ENCODE peak calls at places on chromosome 16, in seven cellular contexts. One of them, this sample, is unnamed. For H3K36me3 and H3K4me1, the result is how much of the 10 kb centered on the place peaks cover.

GRCh38 chr16:66266436-66267286 is 99.8 kb upstream of the CDH5 start:
- DNase-seq in tibial artery: peak
- DNase-seq in vagina: peak
- DNase-seq in CD4-positive, CD25-positive, alpha-beta regulatory T cell: no peak
- DNase-seq in GM23338: peak
- DNase-seq in neuronal stem cell: no peak
- DNase-seq in right lobe of liver: no peak
- DNase-seq in this sample: peak

GRCh38 chr16:87309912-87310485 is 7.2 kb downstream of the C16orf95 start:
- DNase-seq in vagina: no peak
- DNase-seq in CD4-positive, CD25-positive, alpha-beta regulatory T cell: no peak
- DNase-seq in neuronal stem cell: no peak
- DNase-seq in GM23338: no peak
- DNase-seq in right lobe of liver: no peak
- DNase-seq in tibial artery: no peak
- DNase-seq in this sample: no peak

GRCh38 chr16:79265701-79266100 is 334.8 kb downstream of the MAF start:
- DNase-seq in neuronal stem cell: no peak
- DNase-seq in GM23338: no peak
- DNase-seq in vagina: peak
- DNase-seq in right lobe of liver: no peak
- DNase-seq in tibial artery: no peak
- DNase-seq in CD4-positive, CD25-positive, alpha-beta regulatory T cell: no peak
- DNase-seq in this sample: no peak

GRCh38 chr16:2675714-2676113 is 6.6 kb upstream of the KCTD5 start:
- DNase-seq in GM23338: no peak
- DNase-seq in tibial artery: no peak
- DNase-seq in vagina: no peak
- DNase-seq in right lobe of liver: no peak
- DNase-seq in CD4-positive, CD25-positive, alpha-beta regulatory T cell: no peak
- DNase-seq in neuronal stem cell: no peak
- DNase-seq in this sample: no peak

GRCh38 chr16:4316103-4316731 is 350 bp downstream of the GLIS2 start:
- DNase-seq in CD4-positive, CD25-positive, alpha-beta regulatory T cell: no peak
- DNase-seq in tibial artery: no peak
- DNase-seq in neuronal stem cell: no peak
- DNase-seq in vagina: no peak
- DNase-seq in right lobe of liver: no peak
- DNase-seq in GM23338: peak
- DNase-seq in this sample: peak

GRCh38 chr16:25051446-25052160 is 36.4 kb upstream of the ARHGAP17 start:
- DNase-seq in vagina: no peak
- DNase-seq in neuronal stem cell: no peak
- DNase-seq in tibial artery: no peak
- DNase-seq in GM23338: no peak
- DNase-seq in right lobe of liver: no peak
- DNase-seq in CD4-positive, CD25-positive, alpha-beta regulatory T cell: peak
- DNase-seq in this sample: no peak

GRCh38 chr16:87570938-87571867 is 31.1 kb upstream of the JPH3 start:
- DNase-seq in right lobe of liver: peak
- DNase-seq in neuronal stem cell: no peak
- DNase-seq in tibial artery: peak
- DNase-seq in vagina: no peak
- DNase-seq in GM23338: peak
- DNase-seq in CD4-positive, CD25-positive, alpha-beta regulatory T cell: peak
- DNase-seq in this sample: peak

GRCh38 chr16:17404903-17405691 is 65.7 kb downstream of the XYLT1 start:
- DNase-seq in GM23338: no peak
- DNase-seq in neuronal stem cell: no peak
- DNase-seq in right lobe of liver: no peak
- DNase-seq in CD4-positive, CD25-positive, alpha-beta regulatory T cell: no peak
- DNase-seq in vagina: peak
- DNase-seq in tibial artery: peak
- DNase-seq in this sample: peak

GRCh38 chr16:80619824-80620223 is 79.0 kb downstream of the DYNLRB2 start:
- DNase-seq in GM23338: no peak
- DNase-seq in CD4-positive, CD25-positive, alpha-beta regulatory T cell: no peak
- DNase-seq in tibial artery: no peak
- DNase-seq in vagina: peak
- DNase-seq in neuronal stem cell: no peak
- DNase-seq in right lobe of liver: no peak
- DNase-seq in this sample: no peak

GRCh38 chr16:68081796-68082567 is 3.2 kb upstream of the NFATC3 start:
- DNase-seq in tibial artery: no peak
- DNase-seq in neuronal stem cell: no peak
- DNase-seq in vagina: no peak
- DNase-seq in GM23338: no peak
- DNase-seq in right lobe of liver: no peak
- DNase-seq in CD4-positive, CD25-positive, alpha-beta regulatory T cell: no peak
- DNase-seq in this sample: peak

GRCh38 chr16:29994613-29995329 is 646 bp downstream of the HIRIP3 start:
- DNase-seq in vagina: no peak
- DNase-seq in CD4-positive, CD25-positive, alpha-beta regulatory T cell: no peak
- DNase-seq in tibial artery: no peak
- DNase-seq in neuronal stem cell: no peak
- DNase-seq in right lobe of liver: peak
- DNase-seq in GM23338: no peak
- DNase-seq in this sample: no peak

GRCh38 chr16:58421529-58421928 is 29.3 kb downstream of the GINS3 start:
- DNase-seq in tibial artery: no peak
- DNase-seq in neuronal stem cell: no peak
- DNase-seq in CD4-positive, CD25-positive, alpha-beta regulatory T cell: no peak
- DNase-seq in right lobe of liver: no peak
- DNase-seq in vagina: no peak
- DNase-seq in GM23338: no peak
- DNase-seq in this sample: peak

GRCh38 chr16:57394444-57394843 is 10.1 kb upstream of the CCL17 start:
- DNase-seq in neuronal stem cell: no peak
- DNase-seq in CD4-positive, CD25-positive, alpha-beta regulatory T cell: no peak
- DNase-seq in right lobe of liver: no peak
- DNase-seq in tibial artery: no peak
- DNase-seq in vagina: no peak
- DNase-seq in GM23338: no peak
- DNase-seq in this sample: no peak

GRCh38 chr16:71707199-71707598 is 17.3 kb downstream of the PHLPP2 start:
- DNase-seq in right lobe of liver: no peak
- DNase-seq in CD4-positive, CD25-positive, alpha-beta regulatory T cell: no peak
- DNase-seq in vagina: no peak
- DNase-seq in tibial artery: no peak
- DNase-seq in GM23338: peak
- DNase-seq in neuronal stem cell: no peak
- DNase-seq in this sample: no peak

GRCh38 chr16:80039777-80040176 is 439.2 kb upstream of the MAF start:
- DNase-seq in GM23338: no peak
- DNase-seq in right lobe of liver: no peak
- DNase-seq in neuronal stem cell: no peak
- DNase-seq in CD4-positive, CD25-positive, alpha-beta regulatory T cell: no peak
- DNase-seq in tibial artery: no peak
- DNase-seq in vagina: no peak
- DNase-seq in this sample: no peak

GRCh38 chr16:56916571-56917403 is 15.2 kb upstream of the HERPUD1 start:
- DNase-seq in vagina: no peak
- DNase-seq in tibial artery: no peak
- DNase-seq in right lobe of liver: no peak
- DNase-seq in neuronal stem cell: no peak
- DNase-seq in GM23338: no peak
- DNase-seq in CD4-positive, CD25-positive, alpha-beta regulatory T cell: peak
- DNase-seq in this sample: no peak

GRCh38 chr16:14057878-14058382 is 13.2 kb upstream of the MRTFB start:
- DNase-seq in CD4-positive, CD25-positive, alpha-beta regulatory T cell: no peak
- DNase-seq in neuronal stem cell: no peak
- DNase-seq in tibial artery: peak
- DNase-seq in right lobe of liver: no peak
- DNase-seq in GM23338: no peak
- DNase-seq in vagina: no peak
- DNase-seq in this sample: no peak

GRCh38 chr16:47611848-47612493 is 150.8 kb downstream of the PHKB start:
- DNase-seq in vagina: no peak
- DNase-seq in GM23338: no peak
- DNase-seq in right lobe of liver: no peak
- DNase-seq in tibial artery: no peak
- DNase-seq in neuronal stem cell: no peak
- DNase-seq in CD4-positive, CD25-positive, alpha-beta regulatory T cell: no peak
- DNase-seq in this sample: no peak

DNA sequence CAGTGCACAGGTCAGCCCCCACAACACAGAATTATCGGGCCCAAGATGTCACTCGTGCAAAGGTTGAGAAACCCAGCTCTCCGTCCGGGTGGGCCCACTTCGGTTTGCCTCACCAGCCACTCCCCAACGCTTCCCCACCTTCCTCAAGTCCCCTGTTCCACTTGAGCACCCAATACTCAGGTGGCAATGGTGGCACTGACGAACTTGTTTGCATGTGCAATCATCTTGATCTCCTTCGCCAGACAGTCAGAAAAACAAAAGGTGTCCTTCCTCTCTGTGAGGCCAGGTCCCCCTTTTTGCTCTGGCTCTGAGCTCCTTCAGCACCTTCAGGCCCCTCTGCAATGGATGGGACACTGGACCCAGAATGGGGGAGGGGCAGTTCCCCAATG is 3.7 kb downstream of the GGA2 start:
- DNase-seq in vagina: no peak
- DNase-seq in CD4-positive, CD25-positive, alpha-beta regulatory T cell: no peak
- DNase-seq in GM23338: no peak
- DNase-seq in neuronal stem cell: no peak
- DNase-seq in tibial artery: no peak
- DNase-seq in right lobe of liver: no peak
- DNase-seq in this sample: no peak
- H3K4me3 ChIP-seq in vagina: no peak
- H3K4me3 ChIP-seq in CD4-positive, CD25-positive, alpha-beta regulatory T cell: no peak
- H3K4me3 ChIP-seq in GM23338: no peak
- H3K4me3 ChIP-seq in neuronal stem cell: no peak
- H3K4me3 ChIP-seq in tibial artery: no peak
- H3K4me3 ChIP-seq in right lobe of liver: no peak
- H3K4me3 ChIP-seq in this sample: no peak

DNA sequence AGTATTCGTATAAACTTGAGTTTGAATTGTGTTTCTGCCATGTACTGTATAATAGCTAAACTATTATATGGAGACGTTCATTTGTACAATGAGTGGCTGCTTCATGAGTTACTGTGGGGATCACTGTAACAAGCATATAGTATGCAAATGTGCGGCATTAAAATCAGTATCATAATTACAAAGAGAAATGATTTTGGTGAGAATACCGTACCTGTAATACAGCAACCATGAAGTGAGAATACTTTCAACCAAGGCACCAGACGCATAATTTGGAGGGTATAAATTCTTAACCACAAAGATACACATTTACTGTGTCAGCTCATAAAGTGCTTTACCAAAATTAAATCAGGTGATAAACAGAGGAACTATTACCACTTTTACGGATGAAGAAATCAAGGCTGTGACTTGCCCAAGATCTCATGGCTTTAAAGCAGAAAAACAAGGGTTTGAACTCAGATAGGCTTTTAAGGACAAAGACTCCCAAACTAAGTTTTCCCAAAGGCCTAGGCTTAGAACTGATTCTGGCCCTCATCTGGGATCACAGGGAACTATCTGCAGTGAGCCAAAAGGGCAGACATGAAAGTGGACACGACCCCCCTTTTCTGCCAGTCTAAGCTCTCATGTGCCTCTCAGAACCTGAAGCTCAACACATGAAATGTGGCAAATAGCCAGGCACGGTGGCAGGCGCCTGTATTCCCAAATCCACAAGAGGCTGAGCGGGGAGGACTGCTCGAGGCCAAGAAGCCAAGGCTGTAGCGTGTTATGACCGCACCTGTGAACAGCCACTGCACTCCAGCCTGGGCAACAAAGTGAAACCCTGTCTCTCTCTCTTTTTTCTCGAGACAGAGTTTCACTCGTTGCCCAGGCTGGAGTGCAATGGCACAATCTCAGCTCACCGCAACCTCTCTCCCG is 6.4 kb downstream of the RPS15A start:
- DNase-seq in neuronal stem cell: no peak
- DNase-seq in vagina: no peak
- DNase-seq in right lobe of liver: no peak
- DNase-seq in GM23338: no peak
- DNase-seq in tibial artery: no peak
- DNase-seq in CD4-positive, CD25-positive, alpha-beta regulatory T cell: no peak
- DNase-seq in this sample: no peak
- H3K36me3 ChIP-seq in neuronal stem cell: half or more
- H3K36me3 ChIP-seq in vagina: half or more
- H3K36me3 ChIP-seq in right lobe of liver: under half
- H3K36me3 ChIP-seq in GM23338: half or more
- H3K36me3 ChIP-seq in tibial artery: half or more
- H3K36me3 ChIP-seq in CD4-positive, CD25-positive, alpha-beta regulatory T cell: half or more
- H3K36me3 ChIP-seq in this sample: half or more

DNA sequence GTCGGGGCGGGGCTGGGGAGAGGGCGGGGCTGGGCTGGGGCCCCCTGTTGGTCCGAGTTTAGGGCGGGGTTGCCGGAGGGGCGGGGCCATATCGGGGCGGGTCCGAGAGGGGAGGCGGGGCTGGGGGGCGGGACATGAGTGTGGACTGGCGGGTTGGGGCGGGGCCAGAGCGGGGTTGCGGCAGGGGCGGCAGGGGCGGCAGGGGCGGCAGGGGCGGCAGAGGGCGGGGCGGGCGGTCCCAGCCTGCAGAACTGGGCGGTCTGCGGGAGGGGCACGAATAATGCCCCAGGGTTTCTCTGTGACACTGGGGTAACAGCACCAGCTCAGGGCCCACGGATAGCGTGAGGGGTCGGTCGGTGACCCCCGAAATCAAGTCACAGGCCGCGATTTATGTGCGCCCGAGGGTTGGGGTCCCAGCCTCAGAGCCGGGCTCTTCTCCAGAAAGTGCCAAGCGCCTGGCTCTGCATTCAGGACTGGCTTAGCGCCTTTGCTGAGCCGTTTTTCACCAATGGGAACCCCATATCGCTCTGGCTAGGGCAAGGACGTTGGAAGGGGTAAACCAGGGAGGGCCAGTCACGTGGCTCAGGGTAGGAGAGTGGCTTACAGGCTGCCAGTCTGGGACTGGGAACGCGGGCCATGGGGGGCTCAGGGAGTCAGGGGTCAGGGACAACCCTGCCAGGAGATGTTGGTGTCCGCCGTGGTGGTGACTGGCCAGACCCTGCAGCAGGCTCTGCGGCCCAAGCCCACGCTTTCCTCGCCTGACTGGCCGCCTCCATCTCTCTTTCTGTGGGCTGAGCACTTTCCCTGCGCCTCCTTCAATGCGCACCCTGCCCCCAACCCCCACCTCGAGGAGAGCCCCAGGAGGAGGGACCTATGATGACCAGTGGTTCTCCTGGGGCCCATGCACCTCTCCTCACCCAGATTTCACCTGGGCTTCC is 1.2 kb upstream of the METTL26 start:
- DNase-seq in vagina: no peak
- DNase-seq in tibial artery: peak
- DNase-seq in right lobe of liver: peak
- DNase-seq in CD4-positive, CD25-positive, alpha-beta regulatory T cell: peak
- DNase-seq in neuronal stem cell: no peak
- DNase-seq in GM23338: peak
- DNase-seq in this sample: peak
- H3K4me1 ChIP-seq in vagina: under half
- H3K4me1 ChIP-seq in tibial artery: under half
- H3K4me1 ChIP-seq in right lobe of liver: under half
- H3K4me1 ChIP-seq in CD4-positive, CD25-positive, alpha-beta regulatory T cell: under half
- H3K4me1 ChIP-seq in neuronal stem cell: under half
- H3K4me1 ChIP-seq in GM23338: under half
- H3K4me1 ChIP-seq in this sample: under half

DNA sequence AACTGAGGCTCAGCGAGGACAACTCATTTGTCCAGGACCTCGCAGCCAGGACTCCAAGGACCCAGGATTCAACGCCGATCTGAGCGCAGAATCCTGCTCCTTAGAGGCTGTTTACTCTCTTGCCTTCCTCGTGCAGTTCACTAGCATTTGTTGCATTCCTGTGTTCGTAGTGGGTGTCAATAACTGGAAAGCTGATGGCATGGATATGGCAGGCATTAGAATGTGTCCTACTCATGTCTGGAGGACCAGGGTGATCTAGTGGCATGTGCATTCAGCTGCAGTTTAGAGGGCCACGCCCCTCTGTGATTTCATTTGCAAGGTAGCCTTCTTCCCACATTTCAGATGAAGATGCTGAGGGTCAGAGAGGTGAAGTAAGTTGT is 510 bp downstream of the CRISPLD2 start:
- DNase-seq in neuronal stem cell: no peak
- DNase-seq in right lobe of liver: no peak
- DNase-seq in tibial artery: no peak
- DNase-seq in CD4-positive, CD25-positive, alpha-beta regulatory T cell: no peak
- DNase-seq in GM23338: no peak
- DNase-seq in vagina: no peak
- DNase-seq in this sample: no peak
- H3K4me3 ChIP-seq in neuronal stem cell: peak
- H3K4me3 ChIP-seq in right lobe of liver: peak
- H3K4me3 ChIP-seq in tibial artery: peak
- H3K4me3 ChIP-seq in CD4-positive, CD25-positive, alpha-beta regulatory T cell: peak
- H3K4me3 ChIP-seq in GM23338: peak
- H3K4me3 ChIP-seq in vagina: peak
- H3K4me3 ChIP-seq in this sample: peak